ENCODE peak calls at places on chromosome 9, in nine cellular contexts. I is amygdala; S is KBM-7; K is G401; J is germinal center; P is neural crest cell; M is RCC 7860; Q is stimulated activated naive B cell treated with anti-CD40 and anti-IgM and Interleukin-4, amounts not matched to agents 10 μg/mL and 1 μg/mL and 100 μg/mL, for 72 hours; H is Calu3. G is an unnamed sample.

GRCh38 chr9:69582018-69582417 is 90.2 kb downstream of the APBA1 start:
- DNase-seq in Q (no peak), K (no peak), H (no peak), P (no peak), M (no peak), J (no peak), S (no peak), I (no peak), G (no peak)

GRCh38 chr9:114221706-114222465 is 66.5 kb downstream of the COL27A1 start:
- DNase-seq in I (no peak), J (no peak), P (no peak), M (no peak), H (no peak), Q (no peak), S (no peak), K (no peak), G (no peak)

GRCh38 chr9:105246656-105247162 is 2.3 kb downstream of the SLC44A1 start:
- DNase-seq in J (no peak), Q (no peak), I (no peak), K (no peak), S (no peak), M (no peak), P (no peak), H (no peak), G (no peak)

GRCh38 chr9:6502399-6502798 is 89.4 kb downstream of the UHRF2 start:
- DNase-seq in P (no peak), H (no peak), I (no peak), M (no peak), S (no peak), K (no peak), Q (no peak), J (no peak), G (no peak)

GRCh38 chr9:127316586-127317383 is 52.2 kb downstream of the GARNL3 start:
- DNase-seq in J (no peak), S (no peak), Q (no peak), P (no peak), M (no peak), K (no peak), I (no peak), H (no peak), G (no peak)

GRCh38 chr9:11319477-11320060 is 706.8 kb upstream of the PTPRD start:
- DNase-seq in M (no peak), P (no peak), J (no peak), H (no peak), S (peak), K (peak), Q (no peak), I (no peak), G (peak)

GRCh38 chr9:21796768-21797167 is 5.7 kb upstream of the MTAP start:
- DNase-seq in H (peak), I (no peak), S (no peak), M (peak), K (no peak), J (no peak), Q (no peak), P (no peak), G (no peak)

GRCh38 chr9:89398651-89399050 is 80.4 kb downstream of the SECISBP2 start:
- DNase-seq in H (no peak), K (no peak), P (no peak), S (no peak), J (no peak), M (no peak), Q (no peak), I (no peak), G (no peak)

GRCh38 chr9:127035948-127036347 is 86.5 kb downstream of the ANGPTL2 start:
- DNase-seq in Q (no peak), P (no peak), J (no peak), M (no peak), K (peak), I (no peak), S (no peak), H (no peak), G (no peak)

GRCh38 chr9:129776938-129777768 is 24.3 kb upstream of the PTGES start:
- DNase-seq in S (peak), K (peak), J (no peak), M (peak), Q (peak), P (peak), I (peak), H (peak), G (peak)

GRCh38 chr9:91159664-91160121 is 202.0 kb downstream of the AUH start:
- DNase-seq in Q (no peak), S (no peak), I (no peak), P (no peak), H (no peak), M (no peak), J (no peak), K (peak), G (peak)

GRCh38 chr9:93574900-93575705 is 1.3 kb upstream of the PHF2 start:
- DNase-seq in H (no peak), K (no peak), I (no peak), S (no peak), Q (no peak), M (no peak), J (no peak), P (no peak), G (peak)

GRCh38 chr9:20286969-20287368 is 335.3 kb downstream of the MLLT3 start:
- DNase-seq in I (no peak), Q (no peak), K (no peak), H (no peak), S (no peak), M (no peak), J (no peak), P (no peak), G (no peak)

GRCh38 chr9:88532320-88532719 is 2.7 kb upstream of the NXNL2 start:
- DNase-seq in P (peak), I (no peak), M (peak), K (peak), J (no peak), H (no peak), Q (no peak), S (peak), G (no peak)

GRCh38 chr9:134522976-134523375 is 118.6 kb upstream of the COL5A1 start:
- DNase-seq in H (no peak), I (no peak), S (no peak), K (no peak), M (no peak), Q (no peak), P (no peak), J (no peak), G (no peak)

GRCh38 chr9:104774831-104775573 is 11.1 kb downstream of the NIPSNAP3B start:
- DNase-seq in J (peak), K (no peak), Q (peak), M (no peak), P (no peak), H (no peak), I (no peak), S (peak), G (no peak)

G was measured in retina.